ENCODE peak calls at places on chromosomes 6 and 20, in ten cellular contexts. Z is foreskin keratinocyte, Y is mucosa of descending colon, G is neural progenitor cell, L is foreskin fibroblast, W is osteoblast, X is A549, E is fibroblast of pulmonary artery, R is AG04449, H is thoracic aorta. S is an unnamed sample.
A peak's percentile ranks its signal among the peaks of the same experiment; 100 is the strongest.

GRCh38 chr6:13354331-13355042 is 26.1 kb upstream of the TBC1D7 start:
- DNase-seq in E (peak; percentile 88), R (peak; percentile 56), L (peak; percentile 66), H (no peak), Y (no peak), Z (peak; percentile 48), G (no peak), X (no peak), W (no peak), S (peak; percentile 59)

GRCh38 chr6:74248966-74249365 is 553.0 kb downstream of the CD109 start:
- DNase-seq in W (no peak), G (no peak), E (no peak), R (no peak), H (no peak), Y (no peak), L (no peak), Z (no peak), X (no peak), S (no peak)

GRCh38 chr6:129889580-129889979 is 28.5 kb upstream of the TMEM244 start:
- DNase-seq in R (peak; percentile 36), E (peak; percentile 77), H (no peak), Z (peak; percentile 89), Y (no peak), X (no peak), L (peak; percentile 80), G (no peak), W (peak; percentile 52), S (no peak)

GRCh38 chr6:119544325-119545150 is 195.0 kb upstream of the MAN1A1 start:
- DNase-seq in L (no peak), G (no peak), W (no peak), Z (no peak), X (no peak), H (no peak), E (no peak), R (no peak), Y (no peak), S (no peak)

GRCh38 chr6:56911847-56912246 is 43.1 kb upstream of the BEND6 start:
- DNase-seq in H (no peak), E (peak; percentile 66), G (no peak), Z (peak; percentile 71), Y (no peak), W (no peak), L (peak; percentile 80), X (no peak), R (peak; percentile 31), S (peak; percentile 79)

GRCh38 chr6:128239898-128240509 is 280.4 kb downstream of the PTPRK start:
- DNase-seq in L (no peak), X (no peak), W (no peak), H (no peak), E (no peak), R (no peak), Z (no peak), Y (no peak), G (no peak), S (no peak)

GRCh38 chr20:46253391-46253790 is 54.9 kb downstream of the CDH22 start:
- DNase-seq in Y (peak; percentile 41), R (no peak), H (no peak), X (peak; percentile 67), G (peak; percentile 64), L (no peak), Z (no peak), W (peak; percentile 88), E (no peak), S (no peak)

GRCh38 chr20:2847802-2848201 is 7.3 kb downstream of the VPS16 start:
- DNase-seq in Z (no peak), R (no peak), L (no peak), X (no peak), Y (no peak), H (no peak), E (no peak), W (no peak), G (no peak), S (no peak)

GRCh38 chr6:57193177-57193576 is 21.1 kb downstream of the BAG2 start:
- DNase-seq in Z (no peak), L (peak; percentile 18), G (no peak), E (peak; percentile 56), W (no peak), Y (no peak), H (no peak), X (no peak), R (no peak), S (no peak)

GRCh38 chr6:33750244-33750991 is 3.7 kb upstream of the IP6K3 start:
- DNase-seq in H (no peak), E (no peak), G (no peak), Z (no peak), X (no peak), W (peak; percentile 90), L (peak; percentile 83), Y (no peak), R (no peak), S (no peak)

DNA sequence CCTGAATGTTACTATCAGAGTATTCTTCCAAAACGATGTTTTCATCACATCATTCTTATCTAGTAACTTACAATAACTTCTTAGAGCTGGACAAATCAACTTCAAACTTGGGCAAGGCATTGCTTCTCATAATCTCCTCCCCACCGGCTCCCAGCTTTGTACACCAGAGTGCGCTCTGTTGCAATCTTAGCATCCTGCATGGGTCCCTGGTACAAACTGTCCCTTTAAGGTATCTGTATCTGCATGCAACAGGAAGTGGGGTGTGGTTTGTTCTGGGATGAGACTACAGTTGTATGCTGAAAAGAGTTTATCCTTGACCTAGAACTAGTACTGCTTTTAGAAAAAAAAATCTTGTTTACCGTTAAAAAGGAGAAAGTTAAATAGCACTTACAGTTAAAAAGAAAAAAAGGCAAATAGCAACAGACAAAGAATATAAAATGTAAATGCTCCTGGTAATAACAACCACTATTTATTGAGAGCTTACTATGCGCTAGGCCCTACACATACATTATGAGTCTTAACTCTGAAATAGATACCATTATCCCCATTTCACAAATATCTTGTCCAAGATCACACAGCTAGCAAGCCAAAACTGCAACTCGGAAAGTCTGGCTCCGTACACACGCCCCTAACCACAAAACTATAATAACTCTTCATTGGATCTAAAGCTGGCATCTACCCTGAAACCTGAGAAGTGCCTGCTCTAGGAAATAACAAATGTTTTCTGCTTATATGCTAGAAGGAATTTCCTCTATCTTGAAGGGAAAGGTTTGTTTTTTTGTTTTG is 9.8 kb upstream of the HECA start:
- DNase-seq in E (peak; percentile 87), G (peak; percentile 65), H (no peak), Z (peak; percentile 82), L (peak; percentile 62), R (no peak), W (no peak), X (peak; percentile 9), Y (peak; percentile 78), S (peak; percentile 65)
- TF ChIP-seq CTCF in E (peak; percentile 64), G (peak; percentile 64), H (no peak), Z (peak; percentile 87), L (peak; percentile 33), R (peak; percentile 34), W (peak; percentile 52), X (no peak), Y (no peak), S (peak; percentile 70)

DNA sequence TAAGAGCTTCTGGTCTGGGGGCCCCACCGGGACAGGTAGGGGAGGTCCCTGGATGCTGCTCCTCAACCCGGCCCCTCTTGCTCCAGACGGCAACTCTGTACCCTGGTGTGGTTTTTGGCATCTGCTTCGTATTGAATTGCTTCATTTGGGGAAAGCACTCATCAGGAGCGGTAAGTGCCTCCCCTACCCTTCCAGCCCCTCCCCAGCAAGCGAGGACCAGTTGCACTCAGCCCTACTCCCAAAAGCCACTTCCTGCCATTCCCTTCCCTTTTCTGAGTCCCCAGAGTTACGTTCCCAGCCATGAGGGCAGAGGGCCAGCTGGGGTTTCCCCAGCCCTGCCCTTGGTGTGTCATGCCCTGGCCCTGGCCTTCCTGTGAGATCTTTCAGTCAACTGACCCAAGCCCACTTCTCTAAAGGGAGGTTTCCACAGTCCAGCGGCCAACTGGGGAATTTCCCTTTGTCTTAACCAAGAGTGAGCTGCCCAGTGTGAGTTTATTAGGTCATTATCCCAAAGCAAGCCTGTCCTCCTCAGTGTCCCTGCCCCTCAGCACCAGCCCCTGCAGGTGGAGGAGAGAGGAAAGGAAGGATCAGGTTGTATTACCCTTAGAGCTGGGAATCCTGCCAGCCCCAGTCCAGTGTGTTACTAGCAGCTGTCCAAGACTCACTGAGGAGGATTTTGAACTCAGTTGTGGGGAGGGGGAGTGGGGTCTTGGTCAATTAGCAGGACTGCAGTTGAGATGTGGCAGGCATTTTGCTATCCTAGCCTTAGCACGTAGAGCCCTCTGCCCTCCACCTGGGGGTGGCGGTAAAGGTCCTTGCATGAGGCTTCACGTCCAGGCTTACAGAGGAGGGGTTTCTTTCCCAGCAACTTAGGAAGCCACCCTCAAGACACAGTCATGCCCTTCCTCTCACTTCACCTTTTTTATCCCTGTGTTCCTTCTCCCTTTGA is 45.8 kb downstream of the TM9SF4 start:
- DNase-seq in E (peak; percentile 97), R (peak; percentile 19), X (peak; percentile 10), L (peak; percentile 71), W (peak; percentile 92), G (peak; percentile 84), Z (peak; percentile 3), H (peak; percentile 38), Y (peak; percentile 64), S (peak; percentile 38)
- TF ChIP-seq CTCF in E (peak; percentile 39), R (peak; percentile 24), X (no peak), L (no peak), W (peak; percentile 20), G (peak; percentile 67), Z (peak; percentile 41), H (peak; percentile 7), Y (no peak), S (peak; percentile 22)

GRCh38 chr6:23445157-23445710 is 680.8 kb upstream of the NRSN1 start:
- DNase-seq in W (no peak), R (no peak), G (no peak), X (no peak), Z (no peak), H (no peak), Y (no peak), E (peak; percentile 23), L (peak; percentile 15), S (peak; percentile 10)

GRCh38 chr6:23441813-23442212 is 684.2 kb upstream of the NRSN1 start:
- DNase-seq in R (no peak), G (no peak), E (no peak), H (no peak), W (no peak), L (no peak), X (no peak), Z (no peak), Y (no peak), S (no peak)

DNA sequence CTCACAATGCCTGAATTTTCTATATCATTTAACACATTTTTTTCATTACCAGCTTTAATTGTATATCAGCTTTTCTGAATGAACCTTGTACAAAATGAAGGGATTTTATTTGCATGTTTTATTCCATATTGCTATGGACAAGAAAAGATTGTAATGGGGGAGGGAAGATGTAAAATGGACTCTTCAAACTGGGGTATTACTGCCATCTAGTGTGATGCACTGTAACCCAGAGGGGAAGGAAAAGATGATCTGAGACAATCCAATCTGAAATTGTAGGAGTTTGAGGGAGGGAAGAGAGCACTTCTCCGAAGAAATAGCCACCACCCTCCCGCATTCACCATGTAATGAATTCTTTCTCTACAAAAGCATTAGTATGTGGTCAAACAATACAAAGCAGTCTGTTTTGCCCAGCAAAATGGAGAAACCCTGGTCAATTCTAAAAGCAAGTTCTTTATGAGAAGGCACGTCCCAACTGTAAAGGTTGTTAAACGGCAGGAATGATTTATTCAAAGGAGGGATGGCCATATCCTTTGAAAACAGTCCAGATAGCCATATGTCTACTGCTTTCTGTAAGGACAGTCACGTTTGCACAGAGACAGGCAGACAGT is 679.5 kb upstream of the NRSN1 start:
- DNase-seq in H (no peak), X (peak; percentile 2), L (peak; percentile 25), Y (no peak), R (peak; percentile 23), Z (peak; percentile 47), E (peak; percentile 72), W (peak; percentile 13), G (peak; percentile 25), S (peak; percentile 38)
- TF ChIP-seq CTCF in H (peak; percentile 18), X (peak; percentile 41), L (peak; percentile 74), Y (no peak), R (peak; percentile 52), Z (peak; percentile 79), E (peak; percentile 75), W (peak; percentile 64), G (peak; percentile 63), S (peak; percentile 51)

GRCh38 chr6:46757206-46757564 is 10.5 kb downstream of the ANKRD66 start:
- DNase-seq in Z (no peak), G (no peak), W (no peak), H (no peak), R (no peak), Y (no peak), L (no peak), X (no peak), E (no peak), S (no peak)
- TF ChIP-seq CTCF in Z (no peak), G (no peak), W (no peak), H (no peak), R (no peak), Y (no peak), L (no peak), X (no peak), E (no peak), S (no peak)